ENCODE peak calls at places on chromosomes 3 and 15, in eight cellular contexts. One of them, this sample, is unnamed. For H3K4me1 and H3K36me3, the result is how much of the 10 kb centered on the place peaks cover.

GRCh38 chr3:29186982-29187718 is 93.7 kb upstream of the RBMS3 start:
- DNase-seq in PC-9: no peak
- DNase-seq in PC-3: peak
- DNase-seq in IMR-90: peak
- DNase-seq in gastrocnemius medialis: no peak
- DNase-seq in HCT116: peak
- DNase-seq in naive thymus-derived CD4-positive, alpha-beta T cell: no peak
- DNase-seq in hepatocyte: no peak
- DNase-seq in this sample: no peak

GRCh38 chr3:50830451-50830850 is 155.7 kb downstream of the DOCK3 start:
- DNase-seq in gastrocnemius medialis: no peak
- DNase-seq in IMR-90: no peak
- DNase-seq in hepatocyte: no peak
- DNase-seq in PC-3: no peak
- DNase-seq in HCT116: no peak
- DNase-seq in PC-9: no peak
- DNase-seq in naive thymus-derived CD4-positive, alpha-beta T cell: no peak
- DNase-seq in this sample: no peak

GRCh38 chr3:59101091-59101738 is 51.4 kb upstream of the CFAP20DC start:
- DNase-seq in PC-9: peak
- DNase-seq in gastrocnemius medialis: no peak
- DNase-seq in IMR-90: no peak
- DNase-seq in naive thymus-derived CD4-positive, alpha-beta T cell: no peak
- DNase-seq in PC-3: peak
- DNase-seq in hepatocyte: no peak
- DNase-seq in HCT116: no peak
- DNase-seq in this sample: no peak

GRCh38 chr3:195270350-195271115 is 426 bp downstream of the XXYLT1 start:
- DNase-seq in hepatocyte: peak
- DNase-seq in PC-3: peak
- DNase-seq in IMR-90: peak
- DNase-seq in PC-9: peak
- DNase-seq in gastrocnemius medialis: peak
- DNase-seq in naive thymus-derived CD4-positive, alpha-beta T cell: no peak
- DNase-seq in HCT116: peak
- DNase-seq in this sample: peak

GRCh38 chr3:156587767-156588069 is 32.8 kb upstream of the SSR3 start:
- DNase-seq in PC-9: no peak
- DNase-seq in naive thymus-derived CD4-positive, alpha-beta T cell: no peak
- DNase-seq in gastrocnemius medialis: no peak
- DNase-seq in HCT116: no peak
- DNase-seq in PC-3: no peak
- DNase-seq in hepatocyte: no peak
- DNase-seq in IMR-90: no peak
- DNase-seq in this sample: no peak

GRCh38 chr3:136396916-136397315 is 146.8 kb downstream of the PCCB start:
- DNase-seq in gastrocnemius medialis: no peak
- DNase-seq in HCT116: no peak
- DNase-seq in PC-3: no peak
- DNase-seq in PC-9: no peak
- DNase-seq in naive thymus-derived CD4-positive, alpha-beta T cell: no peak
- DNase-seq in hepatocyte: no peak
- DNase-seq in IMR-90: peak
- DNase-seq in this sample: no peak

GRCh38 chr3:115403791-115404190 is 219.5 kb upstream of the GAP43 start:
- DNase-seq in HCT116: no peak
- DNase-seq in IMR-90: no peak
- DNase-seq in PC-3: no peak
- DNase-seq in gastrocnemius medialis: no peak
- DNase-seq in hepatocyte: peak
- DNase-seq in PC-9: no peak
- DNase-seq in naive thymus-derived CD4-positive, alpha-beta T cell: no peak
- DNase-seq in this sample: no peak

GRCh38 chr15:85760049-85760448 is 34.7 kb downstream of the KLHL25 start:
- DNase-seq in IMR-90: no peak
- DNase-seq in naive thymus-derived CD4-positive, alpha-beta T cell: no peak
- DNase-seq in hepatocyte: no peak
- DNase-seq in PC-9: no peak
- DNase-seq in PC-3: no peak
- DNase-seq in HCT116: no peak
- DNase-seq in gastrocnemius medialis: no peak
- DNase-seq in this sample: no peak

GRCh38 chr3:28326458-28326926 is 22.0 kb upstream of the ZCWPW2 start:
- DNase-seq in PC-3: no peak
- DNase-seq in PC-9: no peak
- DNase-seq in naive thymus-derived CD4-positive, alpha-beta T cell: no peak
- DNase-seq in hepatocyte: no peak
- DNase-seq in HCT116: no peak
- DNase-seq in gastrocnemius medialis: no peak
- DNase-seq in IMR-90: peak
- DNase-seq in this sample: no peak

GRCh38 chr3:109109574-109109973 is 8.4 kb downstream of the MORC1 start:
- DNase-seq in gastrocnemius medialis: no peak
- DNase-seq in PC-3: no peak
- DNase-seq in IMR-90: no peak
- DNase-seq in hepatocyte: no peak
- DNase-seq in PC-9: no peak
- DNase-seq in naive thymus-derived CD4-positive, alpha-beta T cell: no peak
- DNase-seq in HCT116: no peak
- DNase-seq in this sample: no peak

GRCh38 chr15:71364117-71364584 is 248.9 kb downstream of the THSD4 start:
- DNase-seq in hepatocyte: no peak
- DNase-seq in gastrocnemius medialis: no peak
- DNase-seq in IMR-90: no peak
- DNase-seq in HCT116: no peak
- DNase-seq in naive thymus-derived CD4-positive, alpha-beta T cell: no peak
- DNase-seq in PC-3: no peak
- DNase-seq in PC-9: no peak
- DNase-seq in this sample: no peak

GRCh38 chr15:51672100-51672731 is 9.1 kb upstream of the SCG3 start:
- DNase-seq in gastrocnemius medialis: no peak
- DNase-seq in IMR-90: no peak
- DNase-seq in HCT116: no peak
- DNase-seq in PC-3: no peak
- DNase-seq in naive thymus-derived CD4-positive, alpha-beta T cell: no peak
- DNase-seq in hepatocyte: no peak
- DNase-seq in PC-9: no peak
- DNase-seq in this sample: peak

GRCh38 chr3:183560607-183561006 is 5.1 kb upstream of the KLHL6 start:
- DNase-seq in HCT116: no peak
- DNase-seq in gastrocnemius medialis: no peak
- DNase-seq in PC-9: peak
- DNase-seq in naive thymus-derived CD4-positive, alpha-beta T cell: peak
- DNase-seq in IMR-90: no peak
- DNase-seq in PC-3: peak
- DNase-seq in hepatocyte: peak
- DNase-seq in this sample: no peak

GRCh38 chr3:194369522-194370279 is at the start of gene LRRC15:
- DNase-seq in naive thymus-derived CD4-positive, alpha-beta T cell: no peak
- DNase-seq in hepatocyte: peak
- DNase-seq in IMR-90: peak
- DNase-seq in gastrocnemius medialis: no peak
- DNase-seq in HCT116: no peak
- DNase-seq in PC-3: peak
- DNase-seq in PC-9: peak
- DNase-seq in this sample: no peak

GRCh38 chr3:37969601-37970100 is 20.9 kb upstream of the VILL start:
- DNase-seq in hepatocyte: no peak
- DNase-seq in PC-3: no peak
- DNase-seq in IMR-90: no peak
- DNase-seq in PC-9: no peak
- DNase-seq in gastrocnemius medialis: no peak
- DNase-seq in naive thymus-derived CD4-positive, alpha-beta T cell: no peak
- DNase-seq in HCT116: no peak
- DNase-seq in this sample: no peak

GRCh38 chr15:57352535-57353316 is 23.6 kb upstream of the CGNL1 start:
- DNase-seq in hepatocyte: no peak
- DNase-seq in naive thymus-derived CD4-positive, alpha-beta T cell: no peak
- DNase-seq in PC-3: no peak
- DNase-seq in IMR-90: no peak
- DNase-seq in HCT116: no peak
- DNase-seq in PC-9: no peak
- DNase-seq in gastrocnemius medialis: no peak
- DNase-seq in this sample: no peak
- H3K4me1 ChIP-seq in hepatocyte: under half
- H3K4me1 ChIP-seq in naive thymus-derived CD4-positive, alpha-beta T cell: under half
- H3K4me1 ChIP-seq in PC-3: under half
- H3K4me1 ChIP-seq in IMR-90: under half
- H3K4me1 ChIP-seq in HCT116: under half
- H3K4me1 ChIP-seq in PC-9: under half
- H3K4me1 ChIP-seq in gastrocnemius medialis: under half
- H3K4me1 ChIP-seq in this sample: under half

GRCh38 chr15:79156704-79157375 is 66.3 kb upstream of the RASGRF1 start:
- DNase-seq in IMR-90: no peak
- DNase-seq in HCT116: no peak
- DNase-seq in hepatocyte: no peak
- DNase-seq in PC-9: no peak
- DNase-seq in gastrocnemius medialis: no peak
- DNase-seq in naive thymus-derived CD4-positive, alpha-beta T cell: no peak
- DNase-seq in PC-3: no peak
- DNase-seq in this sample: no peak

GRCh38 chr15:79157631-79158592 is 67.3 kb upstream of the RASGRF1 start:
- DNase-seq in PC-3: peak
- DNase-seq in PC-9: peak
- DNase-seq in gastrocnemius medialis: no peak
- DNase-seq in HCT116: no peak
- DNase-seq in IMR-90: no peak
- DNase-seq in naive thymus-derived CD4-positive, alpha-beta T cell: no peak
- DNase-seq in hepatocyte: no peak
- DNase-seq in this sample: no peak

GRCh38 chr15:79160211-79160610 is 69.6 kb upstream of the RASGRF1 start:
- DNase-seq in gastrocnemius medialis: no peak
- DNase-seq in IMR-90: peak
- DNase-seq in PC-3: peak
- DNase-seq in HCT116: no peak
- DNase-seq in naive thymus-derived CD4-positive, alpha-beta T cell: no peak
- DNase-seq in hepatocyte: no peak
- DNase-seq in PC-9: no peak
- DNase-seq in this sample: no peak

DNA sequence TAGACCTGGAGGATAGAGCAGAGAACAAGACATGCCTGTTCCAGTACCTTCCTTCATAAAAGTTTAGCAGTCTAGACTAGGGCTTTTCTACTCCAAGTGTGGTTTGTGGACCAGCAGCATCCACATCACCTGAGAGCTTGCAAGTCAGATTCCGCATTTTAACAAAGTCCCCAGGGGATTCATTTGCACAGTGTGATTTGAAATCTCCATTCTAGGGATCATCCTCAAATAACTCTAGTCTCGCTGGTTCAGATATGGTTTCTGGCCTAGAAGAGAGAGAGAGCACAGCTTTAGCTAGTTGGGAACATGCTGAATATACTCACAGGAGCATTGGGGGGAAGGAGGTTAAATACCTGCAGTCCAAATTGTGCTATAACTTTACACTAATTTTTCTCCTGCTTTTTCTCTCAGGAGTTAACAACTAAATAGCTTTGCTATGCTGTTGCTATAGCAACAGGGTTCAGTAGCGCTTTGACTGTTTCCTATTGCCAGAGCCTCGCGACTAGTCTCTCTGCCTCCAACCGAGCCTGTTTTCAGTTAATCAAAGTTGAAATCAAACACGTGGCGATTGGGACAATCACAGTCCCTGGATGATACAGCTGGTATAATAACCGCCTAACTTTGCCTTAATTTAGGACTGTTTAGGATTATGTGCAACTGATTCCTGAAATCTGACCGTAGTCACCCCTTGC is 64.1 kb upstream of the RASGRF1 start:
- DNase-seq in IMR-90: no peak
- DNase-seq in hepatocyte: no peak
- DNase-seq in HCT116: no peak
- DNase-seq in naive thymus-derived CD4-positive, alpha-beta T cell: no peak
- DNase-seq in gastrocnemius medialis: no peak
- DNase-seq in PC-9: no peak
- DNase-seq in PC-3: no peak
- DNase-seq in this sample: no peak
- H3K36me3 ChIP-seq in IMR-90: under half
- H3K36me3 ChIP-seq in hepatocyte: under half
- H3K36me3 ChIP-seq in HCT116: under half
- H3K36me3 ChIP-seq in naive thymus-derived CD4-positive, alpha-beta T cell: under half
- H3K36me3 ChIP-seq in gastrocnemius medialis: under half
- H3K36me3 ChIP-seq in PC-9: under half
- H3K36me3 ChIP-seq in PC-3: under half
- H3K36me3 ChIP-seq in this sample: under half

GRCh38 chr15:98720577-98720976 is 72.2 kb downstream of the IGF1R start:
- DNase-seq in IMR-90: no peak
- DNase-seq in PC-9: no peak
- DNase-seq in HCT116: no peak
- DNase-seq in gastrocnemius medialis: no peak
- DNase-seq in PC-3: no peak
- DNase-seq in hepatocyte: no peak
- DNase-seq in naive thymus-derived CD4-positive, alpha-beta T cell: no peak
- DNase-seq in this sample: no peak

GRCh38 chr15:98723195-98723594 is 74.9 kb downstream of the IGF1R start:
- DNase-seq in naive thymus-derived CD4-positive, alpha-beta T cell: no peak
- DNase-seq in gastrocnemius medialis: no peak
- DNase-seq in HCT116: no peak
- DNase-seq in hepatocyte: no peak
- DNase-seq in PC-3: no peak
- DNase-seq in PC-9: no peak
- DNase-seq in IMR-90: no peak
- DNase-seq in this sample: no peak

GRCh38 chr15:98722645-98723044 is 74.3 kb downstream of the IGF1R start:
- DNase-seq in hepatocyte: no peak
- DNase-seq in gastrocnemius medialis: no peak
- DNase-seq in naive thymus-derived CD4-positive, alpha-beta T cell: no peak
- DNase-seq in IMR-90: no peak
- DNase-seq in PC-3: no peak
- DNase-seq in HCT116: no peak
- DNase-seq in PC-9: no peak
- DNase-seq in this sample: no peak

GRCh38 chr15:98721166-98721565 is 72.8 kb downstream of the IGF1R start:
- DNase-seq in IMR-90: peak
- DNase-seq in hepatocyte: no peak
- DNase-seq in HCT116: no peak
- DNase-seq in naive thymus-derived CD4-positive, alpha-beta T cell: no peak
- DNase-seq in PC-9: no peak
- DNase-seq in gastrocnemius medialis: no peak
- DNase-seq in PC-3: no peak
- DNase-seq in this sample: no peak

DNA sequence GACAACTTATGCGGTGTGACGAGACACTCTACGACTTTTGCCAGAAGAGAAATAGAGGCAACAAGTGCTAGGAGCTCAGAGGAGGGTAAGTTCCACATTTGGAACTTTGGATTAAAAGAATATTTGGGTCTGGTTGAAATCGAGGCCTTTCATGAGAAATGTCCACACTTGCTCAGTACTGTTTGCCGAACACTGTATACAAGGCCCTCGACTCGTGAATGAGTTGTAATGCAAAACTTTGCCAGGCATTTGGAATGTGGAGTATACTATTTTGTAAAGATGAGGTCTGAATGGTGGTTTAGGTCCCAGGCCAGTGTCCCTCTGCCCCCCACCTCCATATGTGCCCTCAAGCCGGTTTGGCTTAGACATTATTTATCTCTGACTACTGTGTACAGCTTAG is 73.9 kb downstream of the IGF1R start:
- DNase-seq in hepatocyte: no peak
- DNase-seq in HCT116: no peak
- DNase-seq in gastrocnemius medialis: no peak
- DNase-seq in PC-9: no peak
- DNase-seq in PC-3: no peak
- DNase-seq in naive thymus-derived CD4-positive, alpha-beta T cell: no peak
- DNase-seq in IMR-90: no peak
- DNase-seq in this sample: no peak
- H3K4me1 ChIP-seq in hepatocyte: under half
- H3K4me1 ChIP-seq in HCT116: under half
- H3K4me1 ChIP-seq in gastrocnemius medialis: under half
- H3K4me1 ChIP-seq in PC-9: under half
- H3K4me1 ChIP-seq in PC-3: under half
- H3K4me1 ChIP-seq in naive thymus-derived CD4-positive, alpha-beta T cell: under half
- H3K4me1 ChIP-seq in IMR-90: under half
- H3K4me1 ChIP-seq in this sample: half or more

GRCh38 chr15:78021761-78022160 is 55.8 kb downstream of the TBC1D2B start:
- DNase-seq in IMR-90: no peak
- DNase-seq in hepatocyte: no peak
- DNase-seq in PC-3: no peak
- DNase-seq in HCT116: no peak
- DNase-seq in gastrocnemius medialis: no peak
- DNase-seq in PC-9: no peak
- DNase-seq in naive thymus-derived CD4-positive, alpha-beta T cell: no peak
- DNase-seq in this sample: no peak
- H3K36me3 ChIP-seq in IMR-90: under half
- H3K36me3 ChIP-seq in hepatocyte: under half
- H3K36me3 ChIP-seq in PC-3: under half
- H3K36me3 ChIP-seq in HCT116: under half
- H3K36me3 ChIP-seq in gastrocnemius medialis: under half
- H3K36me3 ChIP-seq in PC-9: under half
- H3K36me3 ChIP-seq in naive thymus-derived CD4-positive, alpha-beta T cell: under half
- H3K36me3 ChIP-seq in this sample: half or more

This sample was measured in heart right ventricle.